ENCODE peak calls at places on chromosome 13, in seven cellular contexts. One of them, this sample, is unnamed.

GRCh38 chr13:97226788-97227627 is 4.9 kb downstream of the MBNL2 start:
- DNase-seq in WTC11: no peak
- DNase-seq in foreskin keratinocyte: no peak
- DNase-seq in RWPE1: no peak
- DNase-seq in GM10248: peak
- DNase-seq in B cell: peak
- DNase-seq in brain microvascular endothelial cell: no peak
- DNase-seq in this sample: no peak

GRCh38 chr13:49791214-49791752 is 1.2 kb downstream of the KPNA3 start:
- DNase-seq in B cell: no peak
- DNase-seq in GM10248: peak
- DNase-seq in WTC11: no peak
- DNase-seq in brain microvascular endothelial cell: peak
- DNase-seq in foreskin keratinocyte: peak
- DNase-seq in RWPE1: no peak
- DNase-seq in this sample: no peak

GRCh38 chr13:98778749-98779148 is 26.3 kb upstream of the SLC15A1 start:
- DNase-seq in WTC11: no peak
- DNase-seq in B cell: no peak
- DNase-seq in RWPE1: no peak
- DNase-seq in brain microvascular endothelial cell: peak
- DNase-seq in foreskin keratinocyte: no peak
- DNase-seq in GM10248: no peak
- DNase-seq in this sample: no peak

GRCh38 chr13:106182404-106182803 is 353.1 kb downstream of the EFNB2 start:
- DNase-seq in RWPE1: peak
- DNase-seq in foreskin keratinocyte: peak
- DNase-seq in B cell: no peak
- DNase-seq in GM10248: no peak
- DNase-seq in brain microvascular endothelial cell: peak
- DNase-seq in WTC11: no peak
- DNase-seq in this sample: no peak

GRCh38 chr13:53138369-53139036 is 109.9 kb downstream of the OLFM4 start:
- DNase-seq in GM10248: no peak
- DNase-seq in B cell: no peak
- DNase-seq in brain microvascular endothelial cell: peak
- DNase-seq in RWPE1: no peak
- DNase-seq in foreskin keratinocyte: no peak
- DNase-seq in WTC11: no peak
- DNase-seq in this sample: no peak

GRCh38 chr13:27962128-27962841 is 6.8 kb downstream of the CDX2 start:
- DNase-seq in brain microvascular endothelial cell: no peak
- DNase-seq in RWPE1: no peak
- DNase-seq in WTC11: no peak
- DNase-seq in foreskin keratinocyte: no peak
- DNase-seq in B cell: peak
- DNase-seq in GM10248: no peak
- DNase-seq in this sample: no peak

GRCh38 chr13:32159147-32159869 is 127.7 kb downstream of the FRY start:
- DNase-seq in RWPE1: no peak
- DNase-seq in brain microvascular endothelial cell: no peak
- DNase-seq in GM10248: no peak
- DNase-seq in foreskin keratinocyte: no peak
- DNase-seq in WTC11: no peak
- DNase-seq in B cell: no peak
- DNase-seq in this sample: no peak

GRCh38 chr13:62643007-62643483 is 1227.4 kb upstream of the PCDH20 start:
- DNase-seq in foreskin keratinocyte: peak
- DNase-seq in GM10248: no peak
- DNase-seq in brain microvascular endothelial cell: peak
- DNase-seq in B cell: no peak
- DNase-seq in WTC11: no peak
- DNase-seq in RWPE1: peak
- DNase-seq in this sample: no peak

GRCh38 chr13:53010374-53011105 is 18.1 kb upstream of the OLFM4 start:
- DNase-seq in brain microvascular endothelial cell: no peak
- DNase-seq in WTC11: no peak
- DNase-seq in foreskin keratinocyte: peak
- DNase-seq in GM10248: no peak
- DNase-seq in B cell: no peak
- DNase-seq in RWPE1: peak
- DNase-seq in this sample: no peak

GRCh38 chr13:97933736-97934135 is 19.7 kb upstream of the IPO5 start:
- DNase-seq in WTC11: no peak
- DNase-seq in brain microvascular endothelial cell: no peak
- DNase-seq in foreskin keratinocyte: no peak
- DNase-seq in RWPE1: no peak
- DNase-seq in B cell: no peak
- DNase-seq in GM10248: no peak
- DNase-seq in this sample: no peak

GRCh38 chr13:48446454-48446853 is 33.5 kb upstream of the LPAR6 start:
- DNase-seq in B cell: no peak
- DNase-seq in foreskin keratinocyte: no peak
- DNase-seq in GM10248: no peak
- DNase-seq in WTC11: no peak
- DNase-seq in brain microvascular endothelial cell: peak
- DNase-seq in RWPE1: peak
- DNase-seq in this sample: no peak

GRCh38 chr13:108609353-108609752 is 20.1 kb upstream of the MYO16 start:
- DNase-seq in B cell: no peak
- DNase-seq in WTC11: no peak
- DNase-seq in RWPE1: peak
- DNase-seq in foreskin keratinocyte: no peak
- DNase-seq in GM10248: no peak
- DNase-seq in brain microvascular endothelial cell: no peak
- DNase-seq in this sample: no peak

GRCh38 chr13:72424059-72424458 is 303.4 kb downstream of the MZT1 start:
- DNase-seq in WTC11: no peak
- DNase-seq in RWPE1: no peak
- DNase-seq in B cell: no peak
- DNase-seq in foreskin keratinocyte: no peak
- DNase-seq in brain microvascular endothelial cell: no peak
- DNase-seq in GM10248: no peak
- DNase-seq in this sample: no peak

GRCh38 chr13:69204620-69205019 is 903.0 kb upstream of the ATXN8OS start:
- DNase-seq in RWPE1: no peak
- DNase-seq in WTC11: no peak
- DNase-seq in brain microvascular endothelial cell: no peak
- DNase-seq in B cell: no peak
- DNase-seq in foreskin keratinocyte: no peak
- DNase-seq in GM10248: no peak
- DNase-seq in this sample: no peak
- TF ChIP-seq CTCF in RWPE1: no peak
- TF ChIP-seq CTCF in WTC11: no peak
- TF ChIP-seq CTCF in brain microvascular endothelial cell: no peak
- TF ChIP-seq CTCF in B cell: no peak
- TF ChIP-seq CTCF in foreskin keratinocyte: no peak
- TF ChIP-seq CTCF in GM10248: no peak
- TF ChIP-seq CTCF in this sample: no peak

GRCh38 chr13:33796095-33796494 is 21.9 kb upstream of the RFC3 start:
- DNase-seq in WTC11: no peak
- DNase-seq in foreskin keratinocyte: no peak
- DNase-seq in B cell: no peak
- DNase-seq in GM10248: no peak
- DNase-seq in brain microvascular endothelial cell: no peak
- DNase-seq in RWPE1: no peak
- DNase-seq in this sample: no peak

GRCh38 chr13:33797622-33798021 is 20.3 kb upstream of the RFC3 start:
- DNase-seq in GM10248: no peak
- DNase-seq in brain microvascular endothelial cell: no peak
- DNase-seq in foreskin keratinocyte: no peak
- DNase-seq in WTC11: no peak
- DNase-seq in RWPE1: no peak
- DNase-seq in B cell: no peak
- DNase-seq in this sample: no peak

GRCh38 chr13:33800646-33801186 is 17.2 kb upstream of the RFC3 start:
- DNase-seq in GM10248: no peak
- DNase-seq in B cell: no peak
- DNase-seq in foreskin keratinocyte: no peak
- DNase-seq in RWPE1: no peak
- DNase-seq in WTC11: no peak
- DNase-seq in brain microvascular endothelial cell: no peak
- DNase-seq in this sample: no peak

GRCh38 chr13:33798023-33798422 is 19.9 kb upstream of the RFC3 start:
- DNase-seq in GM10248: no peak
- DNase-seq in B cell: no peak
- DNase-seq in RWPE1: no peak
- DNase-seq in foreskin keratinocyte: no peak
- DNase-seq in WTC11: no peak
- DNase-seq in brain microvascular endothelial cell: no peak
- DNase-seq in this sample: no peak

GRCh38 chr13:33799950-33800592 is 17.9 kb upstream of the RFC3 start:
- DNase-seq in RWPE1: peak
- DNase-seq in B cell: no peak
- DNase-seq in brain microvascular endothelial cell: peak
- DNase-seq in GM10248: no peak
- DNase-seq in WTC11: no peak
- DNase-seq in foreskin keratinocyte: no peak
- DNase-seq in this sample: no peak
- TF ChIP-seq CTCF in RWPE1: peak
- TF ChIP-seq CTCF in B cell: no peak
- TF ChIP-seq CTCF in brain microvascular endothelial cell: peak
- TF ChIP-seq CTCF in GM10248: peak
- TF ChIP-seq CTCF in WTC11: no peak
- TF ChIP-seq CTCF in foreskin keratinocyte: peak
- TF ChIP-seq CTCF in this sample: peak

DNA sequence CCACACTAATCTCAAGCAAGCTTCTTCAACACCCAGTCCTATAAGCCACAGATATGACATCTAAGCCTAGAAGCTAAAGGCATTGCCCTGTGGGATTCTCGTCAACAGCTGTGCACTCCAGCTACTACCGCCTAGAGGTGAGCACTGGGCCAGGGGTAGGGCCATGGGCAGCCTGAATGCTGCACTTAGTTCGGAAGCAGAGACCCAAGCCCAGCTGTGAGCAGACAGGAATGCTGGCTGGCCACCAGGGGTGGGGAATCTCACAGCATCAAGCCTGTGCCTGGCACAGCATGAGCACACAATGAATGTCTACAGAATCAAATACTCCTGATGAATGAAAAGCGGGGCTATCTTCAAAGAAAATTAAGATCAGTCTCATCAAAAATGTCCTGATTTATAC is 167.5 kb upstream of the UBL3 start:
- DNase-seq in B cell: no peak
- DNase-seq in WTC11: peak
- DNase-seq in GM10248: no peak
- DNase-seq in foreskin keratinocyte: no peak
- DNase-seq in RWPE1: no peak
- DNase-seq in brain microvascular endothelial cell: no peak
- DNase-seq in this sample: no peak
- TF ChIP-seq CTCF in B cell: no peak
- TF ChIP-seq CTCF in WTC11: no peak
- TF ChIP-seq CTCF in GM10248: no peak
- TF ChIP-seq CTCF in foreskin keratinocyte: no peak
- TF ChIP-seq CTCF in RWPE1: no peak
- TF ChIP-seq CTCF in brain microvascular endothelial cell: peak
- TF ChIP-seq CTCF in this sample: no peak

GRCh38 chr13:43894438-43894837 is 14.7 kb downstream of the LACC1 start:
- DNase-seq in B cell: no peak
- DNase-seq in brain microvascular endothelial cell: no peak
- DNase-seq in foreskin keratinocyte: no peak
- DNase-seq in GM10248: no peak
- DNase-seq in RWPE1: no peak
- DNase-seq in WTC11: no peak
- DNase-seq in this sample: no peak
- TF ChIP-seq CTCF in B cell: peak
- TF ChIP-seq CTCF in brain microvascular endothelial cell: peak
- TF ChIP-seq CTCF in foreskin keratinocyte: peak
- TF ChIP-seq CTCF in GM10248: no peak
- TF ChIP-seq CTCF in RWPE1: no peak
- TF ChIP-seq CTCF in WTC11: no peak
- TF ChIP-seq CTCF in this sample: peak

DNA sequence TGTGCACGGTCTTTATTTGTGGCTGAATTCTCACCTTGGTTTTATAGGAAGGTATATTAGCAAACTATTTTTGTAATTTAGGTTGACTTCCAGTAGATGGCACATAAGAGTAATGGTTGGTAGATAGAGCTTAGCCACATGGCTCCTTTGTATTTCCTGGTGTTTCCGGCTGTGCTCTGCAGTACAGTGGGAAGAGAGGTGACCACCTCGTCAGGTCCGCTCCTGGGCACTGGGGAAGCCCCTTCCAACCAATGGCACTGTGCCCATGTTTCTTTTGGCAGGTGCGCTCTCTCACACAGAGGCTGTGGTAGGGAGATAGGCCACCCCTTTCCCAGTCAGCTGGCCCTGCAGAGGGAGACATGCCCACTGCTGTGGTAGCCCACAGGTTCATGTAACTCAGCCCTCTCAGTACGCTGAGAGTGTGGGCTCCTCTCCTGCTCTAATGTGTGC is 74.3 kb upstream of the ATP12A start:
- DNase-seq in RWPE1: no peak
- DNase-seq in B cell: no peak
- DNase-seq in WTC11: no peak
- DNase-seq in foreskin keratinocyte: no peak
- DNase-seq in GM10248: peak
- DNase-seq in brain microvascular endothelial cell: peak
- DNase-seq in this sample: peak
- TF ChIP-seq CTCF in RWPE1: no peak
- TF ChIP-seq CTCF in B cell: no peak
- TF ChIP-seq CTCF in WTC11: no peak
- TF ChIP-seq CTCF in foreskin keratinocyte: peak
- TF ChIP-seq CTCF in GM10248: no peak
- TF ChIP-seq CTCF in brain microvascular endothelial cell: peak
- TF ChIP-seq CTCF in this sample: peak

DNA sequence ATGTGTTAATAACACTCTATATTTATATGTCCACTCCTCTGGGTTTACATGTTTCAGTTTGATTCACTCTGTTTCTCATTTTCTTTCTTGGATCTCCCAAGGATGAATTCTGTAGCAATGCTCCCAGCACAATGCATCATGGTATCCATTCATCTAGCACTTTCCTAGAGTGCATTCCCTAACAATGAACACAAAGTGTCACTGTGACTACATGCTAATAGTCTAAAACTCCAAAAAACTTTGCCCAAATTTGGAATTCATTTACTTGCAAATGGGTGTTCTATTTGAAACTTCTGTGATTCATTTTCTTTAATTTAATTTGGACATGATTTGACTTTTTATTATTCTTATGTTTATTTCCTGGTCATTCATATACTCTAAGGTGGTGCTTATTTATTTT is 286.3 kb downstream of the POU4F1 start:
- DNase-seq in foreskin keratinocyte: no peak
- DNase-seq in brain microvascular endothelial cell: no peak
- DNase-seq in GM10248: no peak
- DNase-seq in RWPE1: peak
- DNase-seq in WTC11: no peak
- DNase-seq in B cell: no peak
- DNase-seq in this sample: no peak
- TF ChIP-seq CTCF in foreskin keratinocyte: peak
- TF ChIP-seq CTCF in brain microvascular endothelial cell: no peak
- TF ChIP-seq CTCF in GM10248: peak
- TF ChIP-seq CTCF in RWPE1: peak
- TF ChIP-seq CTCF in WTC11: no peak
- TF ChIP-seq CTCF in B cell: no peak
- TF ChIP-seq CTCF in this sample: peak

DNA sequence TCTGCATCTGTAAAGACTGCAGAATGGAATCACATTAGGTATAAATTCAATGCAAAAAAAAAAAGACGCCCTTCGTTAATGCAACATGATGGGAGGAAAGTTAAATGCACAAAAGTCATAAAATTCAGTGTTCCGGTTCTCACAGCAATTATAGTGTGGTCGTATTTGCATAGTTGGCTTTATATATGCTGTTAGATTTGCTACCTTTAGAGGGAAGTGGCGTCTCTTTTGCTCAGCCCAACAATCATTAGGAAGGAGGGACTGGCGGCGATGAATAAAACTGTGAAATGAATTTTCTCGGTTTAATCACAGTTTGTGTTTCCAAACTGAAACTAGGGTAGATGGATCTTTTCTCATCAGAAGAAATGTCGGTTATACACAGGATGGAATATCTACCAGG is 215.8 kb downstream of the TEX29 start:
- DNase-seq in RWPE1: no peak
- DNase-seq in brain microvascular endothelial cell: no peak
- DNase-seq in B cell: no peak
- DNase-seq in GM10248: no peak
- DNase-seq in WTC11: no peak
- DNase-seq in foreskin keratinocyte: no peak
- DNase-seq in this sample: no peak
- TF ChIP-seq CTCF in RWPE1: no peak
- TF ChIP-seq CTCF in brain microvascular endothelial cell: no peak
- TF ChIP-seq CTCF in B cell: no peak
- TF ChIP-seq CTCF in GM10248: no peak
- TF ChIP-seq CTCF in WTC11: no peak
- TF ChIP-seq CTCF in foreskin keratinocyte: no peak
- TF ChIP-seq CTCF in this sample: no peak